ENCODE peak calls at places on chromosomes 16 and 17, in eight cellular contexts. P is HEK293T, E is NCI-H1930, W is M059J, J is left kidney, H is fibroblast of lung, A is T-cell, T is iPS DF 6.9. L is an unnamed sample.

GRCh38 chr17:75034236-75034908 is 12.4 kb downstream of the ATP5PD start:
- DNase-seq in P (peak), E (peak), W (peak), J (peak), H (peak), A (peak), T (peak), L (peak)

GRCh38 chr16:55605756-55606155 is 39.3 kb downstream of the CAPNS2 start:
- DNase-seq in P (no peak), E (no peak), W (peak), J (no peak), H (no peak), A (no peak), T (no peak), L (no peak)

GRCh38 chr16:16861546-16861945 is 482.6 kb downstream of the NPIPA7 start:
- DNase-seq in P (peak), E (no peak), W (peak), J (peak), H (peak), A (peak), T (no peak), L (peak)

GRCh38 chr17:51372345-51373004 is 112.1 kb downstream of the UTP18 start:
- DNase-seq in P (peak), E (peak), W (peak), J (peak), H (peak), A (no peak), T (peak), L (no peak)

GRCh38 chr17:68695659-68696058 is 94.5 kb upstream of the FAM20A start:
- DNase-seq in P (no peak), E (no peak), W (no peak), J (no peak), H (no peak), A (no peak), T (no peak), L (no peak)

GRCh38 chr17:34499576-34499975 is 79.8 kb upstream of the TMEM132E start:
- DNase-seq in P (peak), E (no peak), W (peak), J (peak), H (peak), A (no peak), T (peak), L (no peak)

GRCh38 chr16:85306071-85306792 is 194.0 kb upstream of the CIBAR2 start:
- DNase-seq in P (no peak), E (no peak), W (peak), J (peak), H (peak), A (peak), T (no peak), L (peak)

GRCh38 chr17:42288078-42288984 is at the start of gene STAT5A:
- DNase-seq in P (no peak), E (no peak), W (peak), J (peak), H (peak), A (peak), T (no peak), L (peak)

GRCh38 chr16:84603115-84603816 is 14.6 kb downstream of the COTL1 start:
- DNase-seq in P (no peak), E (no peak), W (peak), J (peak), H (peak), A (no peak), T (no peak), L (peak)